ENCODE peak calls at places on chromosomes 2 and 18, in five cellular contexts. H, M, R, O and J are unnamed samples.

GRCh38 chr2:128502638-128503246 is 184.1 kb upstream of the HS6ST1 start:
- DNase-seq in R (no peak), O (no peak), M (no peak), H (no peak), J (no peak)

GRCh38 chr18:23810396-23810795 is 121.1 kb downstream of the LAMA3 start:
- DNase-seq in O (no peak), M (no peak), H (no peak), R (no peak), J (no peak)

GRCh38 chr2:150478206-150478974 is 9.1 kb downstream of the RND3 start:
- DNase-seq in H (no peak), R (no peak), O (no peak), M (no peak), J (no peak)

GRCh38 chr2:153543639-153544071 is 65.1 kb upstream of the RPRM start:
- DNase-seq in R (no peak), M (no peak), H (no peak), O (no peak), J (no peak)

GRCh38 chr2:171985076-171985475 is 14.7 kb upstream of the METAP1D start:
- DNase-seq in O (no peak), H (no peak), M (no peak), R (no peak), J (no peak)

GRCh38 chr2:230552181-230552580 is 136.2 kb downstream of the SP100 start:
- DNase-seq in R (no peak), H (no peak), M (no peak), O (no peak), J (no peak)

GRCh38 chr2:170680172-170680913 is 34.8 kb upstream of the SP5 start:
- DNase-seq in M (no peak), H (no peak), O (no peak), R (no peak), J (no peak)

GRCh38 chr2:130162968-130163367 is 18.1 kb upstream of the CCDC74B start:
- DNase-seq in H (no peak), R (no peak), O (no peak), M (no peak), J (no peak)

GRCh38 chr2:32009479-32010256 is 1.1 kb downstream of the MEMO1 start:
- DNase-seq in H (no peak), M (peak; percentile 35), O (no peak), R (peak; percentile 73), J (peak; percentile 25)

GRCh38 chr2:230268606-230269222 is 43.2 kb downstream of the SP140 start:
- DNase-seq in H (no peak), R (no peak), M (no peak), O (no peak), J (no peak)

GRCh38 chr2:226256237-226256636 is 543.4 kb downstream of the IRS1 start:
- DNase-seq in M (peak; percentile 53), R (no peak), O (no peak), H (no peak), J (no peak)

GRCh38 chr18:25164837-25165791 is 186.9 kb downstream of the ZNF521 start:
- DNase-seq in O (peak; percentile 2), M (no peak), H (no peak), R (no peak), J (no peak)

GRCh38 chr2:46198164-46198883 is 98.9 kb upstream of the EPAS1 start:
- DNase-seq in M (no peak), O (no peak), R (no peak), H (no peak), J (no peak)

GRCh38 chr2:1511455-1511854 is 98.2 kb downstream of the TPO start:
- DNase-seq in O (no peak), R (peak; percentile 51), H (no peak), M (no peak), J (no peak)

GRCh38 chr18:24878289-24878688 is 417.9 kb downstream of the HRH4 start:
- DNase-seq in H (no peak), R (no peak), O (peak; percentile 7), M (peak; percentile 17), J (no peak)

GRCh38 chr2:208101716-208102631 is 22.4 kb downstream of the CRYGD start:
- DNase-seq in O (peak; percentile 46), H (no peak), M (peak; percentile 45), R (no peak), J (no peak)

GRCh38 chr2:106278477-106278876 is 84.4 kb upstream of the UXS1 start:
- DNase-seq in M (no peak), O (no peak), R (no peak), H (no peak), J (no peak)

GRCh38 chr2:100817388-100817985 is 2.5 kb upstream of the NPAS2 start:
- DNase-seq in M (no peak), O (no peak), H (no peak), R (no peak), J (no peak)

GRCh38 chr2:100820346-100821254 is 661 bp downstream of the NPAS2 start:
- DNase-seq in R (no peak), O (no peak), H (no peak), M (no peak), J (peak; percentile 38)

GRCh38 chr2:100818003-100818605 is 1.8 kb upstream of the NPAS2 start:
- DNase-seq in R (no peak), O (no peak), M (no peak), H (no peak), J (no peak)

GRCh38 chr2:100819365-100820345 is at the start of gene NPAS2:
- DNase-seq in H (no peak), R (peak; percentile 77), M (peak; percentile 64), O (peak; percentile 35), J (peak; percentile 21)

DNA sequence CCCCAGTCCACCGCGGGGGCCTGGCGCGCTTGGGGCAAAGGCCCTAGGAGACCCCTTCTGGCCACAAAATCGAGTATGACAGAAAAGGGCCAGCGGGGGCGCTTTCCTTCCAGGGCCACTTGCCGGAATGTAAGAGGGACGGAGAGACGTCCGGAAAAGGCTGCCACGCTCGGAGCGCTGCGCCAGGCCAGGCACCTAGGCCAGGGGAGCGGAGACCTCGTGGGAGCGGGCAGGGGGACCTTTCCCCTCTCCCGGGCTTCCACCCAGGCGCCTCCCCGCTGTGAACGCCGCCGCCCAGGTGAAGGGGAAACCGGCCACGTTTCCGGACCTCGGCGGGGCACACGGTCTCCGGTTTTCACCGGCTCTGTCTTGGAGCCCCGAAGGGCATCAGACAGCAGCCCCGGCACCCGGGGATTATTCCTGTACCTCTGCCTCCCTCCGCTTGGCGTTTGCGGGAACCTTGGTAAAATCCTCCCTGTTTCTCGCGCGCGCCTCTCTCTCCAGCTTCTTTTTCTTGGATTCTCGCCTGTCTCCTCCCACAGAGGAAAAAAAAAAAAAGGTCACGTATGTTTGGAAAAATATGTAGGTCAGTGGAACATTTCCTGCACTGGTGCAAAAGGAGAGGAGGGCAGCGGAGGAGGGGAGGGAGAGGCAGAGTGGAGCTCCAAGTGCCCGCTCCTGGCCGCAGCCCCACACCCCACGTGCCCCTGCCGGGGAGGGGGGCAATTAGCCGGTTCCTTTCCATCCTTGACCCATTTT is 1.2 kb upstream of the NPAS2 start:
- DNase-seq in M (peak; percentile 72), H (no peak), O (peak; percentile 78), R (peak; percentile 85), J (peak; percentile 24)
- TF ChIP-seq EP300 in M (no peak), H (no peak), O (no peak), R (no peak), J (no peak)

GRCh38 chr18:36212978-36213303 is 25.6 kb downstream of the MOCOS start:
- DNase-seq in O (no peak), H (no peak), M (no peak), R (no peak), J (peak; percentile 68)
- TF ChIP-seq EP300 in O (no peak), H (no peak), M (no peak), R (no peak), J (no peak)

GRCh38 chr2:181458881-181459280 is 1.7 kb downstream of the ITGA4 start:
- DNase-seq in H (no peak), M (no peak), R (no peak), O (no peak), J (no peak)

GRCh38 chr2:181457121-181457740 is at the start of gene ITGA4:
- DNase-seq in M (peak; percentile 52), O (no peak), H (peak; percentile 59), R (peak; percentile 82), J (peak; percentile 25)

GRCh38 chr2:181457741-181458425 is 697 bp downstream of the ITGA4 start:
- DNase-seq in R (peak; percentile 64), M (no peak), O (no peak), H (no peak), J (no peak)

GRCh38 chr2:181454990-181455520 is 2.1 kb upstream of the ITGA4 start:
- DNase-seq in H (no peak), R (no peak), O (no peak), M (no peak), J (no peak)

GRCh38 chr2:181456660-181457120 is 496 bp upstream of the ITGA4 start:
- DNase-seq in M (no peak), H (no peak), O (no peak), R (peak; percentile 68), J (no peak)
- TF ChIP-seq EP300 in M (no peak), H (no peak), O (no peak), R (no peak), J (no peak)

DNA sequence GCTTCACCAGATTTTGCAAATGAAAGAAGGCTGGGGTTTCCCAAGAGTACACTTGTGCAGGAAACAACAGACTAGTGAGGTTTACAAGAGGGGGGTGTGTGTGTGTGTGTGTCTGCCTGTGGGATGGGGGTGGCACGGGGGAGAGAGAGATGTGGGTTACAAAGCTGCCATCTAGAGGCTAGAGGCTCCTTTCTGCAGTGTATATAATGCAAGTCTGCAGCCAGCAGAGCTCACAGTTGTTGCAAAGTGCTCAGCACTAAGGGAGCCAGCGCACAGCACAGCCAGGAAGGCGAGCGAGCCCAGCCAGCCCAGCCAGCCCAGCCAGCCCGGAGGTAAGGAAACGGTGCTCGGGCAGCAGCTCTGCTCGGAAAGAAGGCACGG is at the start of gene ACKR3:
- DNase-seq in R (peak; percentile 92), M (peak; percentile 76), O (peak; percentile 41), H (peak; percentile 29), J (peak; percentile 56)
- TF ChIP-seq EP300 in R (no peak), M (no peak), O (no peak), H (no peak), J (no peak)

GRCh38 chr2:68126561-68126960 is 31.1 kb upstream of the PNO1 start:
- DNase-seq in R (no peak), O (no peak), M (no peak), H (no peak), J (no peak)
- TF ChIP-seq EP300 in R (no peak), O (no peak), M (no peak), H (no peak), J (no peak)

GRCh38 chr2:138537170-138537915 is 35.8 kb downstream of the SPOPL start:
- DNase-seq in O (no peak), R (no peak), H (no peak), M (no peak), J (no peak)
- TF ChIP-seq EP300 in O (no peak), R (no peak), H (no peak), M (no peak), J (no peak)

GRCh38 chr18:42053188-42053781 is 98.3 kb downstream of the PIK3C3 start:
- DNase-seq in R (no peak), M (peak; percentile 33), H (no peak), O (peak; percentile 34), J (peak; percentile 38)
- TF ChIP-seq EP300 in R (no peak), M (no peak), H (no peak), O (no peak), J (no peak)